ENCODE peak calls at places on chromosomes 4 and X, in nine cellular contexts. Y is tibial artery, Z is body of pancreas, E is H9, W is SJSA1, Q is iPS DF 6.9, D is ovary, S is IMR-90, X is upper lobe of right lung. T is an unnamed sample.

GRCh38 chr4:72467633-72468032 is 101.4 kb downstream of the ADAMTS3 start:
- DNase-seq in Y (no peak), Z (no peak), E (no peak), W (no peak), Q (no peak), D (no peak), S (no peak), X (no peak), T (no peak)

GRCh38 chr4:56506110-56506705 is 617 bp downstream of the ARL9 start:
- DNase-seq in Y (no peak), Z (no peak), E (peak; percentile 45), W (peak; percentile 27), Q (no peak), D (peak; percentile 17), S (no peak), X (no peak), T (no peak)

GRCh38 chr4:151475338-151475737 is 66.4 kb downstream of the FHIP1A start:
- DNase-seq in Y (no peak), Z (no peak), E (no peak), W (no peak), Q (no peak), D (no peak), S (no peak), X (no peak), T (no peak)

GRCh38 chrX:17361620-17362019 is 13.4 kb upstream of the NHS start:
- DNase-seq in Y (no peak), Z (no peak), E (peak; percentile 63), W (no peak), Q (no peak), D (no peak), S (no peak), X (no peak), T (no peak)

GRCh38 chr4:75494563-75494962 is 19.6 kb downstream of the RCHY1 start:
- DNase-seq in Y (no peak), Z (no peak), E (no peak), W (no peak), Q (no peak), D (no peak), S (peak; percentile 84), X (no peak), T (no peak)

GRCh38 chr4:63218837-63219236 is 1190.4 kb downstream of the TECRL start:
- DNase-seq in Y (no peak), Z (no peak), E (peak; percentile 60), W (no peak), Q (no peak), D (no peak), S (no peak), X (no peak), T (no peak)

GRCh38 chrX:69538321-69538876 is 34.3 kb downstream of the NALF2 start:
- DNase-seq in Y (peak; percentile 73), Z (peak; percentile 78), E (peak; percentile 65), W (peak; percentile 10), Q (peak; percentile 31), D (peak; percentile 83), S (peak; percentile 16), X (peak; percentile 87), T (no peak)

GRCh38 chrX:123822965-123823364 is 36.9 kb upstream of the XIAP start:
- DNase-seq in Y (no peak), Z (no peak), E (no peak), W (no peak), Q (no peak), D (no peak), S (no peak), X (no peak), T (no peak)

GRCh38 chrX:19350831-19351447 is 7.2 kb downstream of the PDHA1 start:
- DNase-seq in Y (no peak), Z (no peak), E (no peak), W (no peak), Q (no peak), D (no peak), S (no peak), X (no peak), T (no peak)

GRCh38 chrX:74351760-74352159 is 47.8 kb downstream of the ZCCHC13 start:
- DNase-seq in Y (no peak), Z (no peak), E (no peak), W (peak; percentile 64), Q (no peak), D (no peak), S (peak; percentile 13), X (no peak), T (no peak)

GRCh38 chr4:165403667-165404066 is 24.9 kb downstream of the CPE start:
- DNase-seq in Y (no peak), Z (no peak), E (peak; percentile 36), W (no peak), Q (no peak), D (no peak), S (no peak), X (no peak), T (no peak)

GRCh38 chrX:154600962-154601374 is 16.0 kb downstream of the CTAG1A start:
- DNase-seq in Y (no peak), Z (no peak), E (no peak), W (no peak), Q (no peak), D (no peak), S (no peak), X (no peak), T (peak; percentile 80)

GRCh38 chr4:3654036-3654807 is 112.0 kb upstream of the ADRA2C start:
- DNase-seq in Y (no peak), Z (no peak), E (no peak), W (no peak), Q (no peak), D (no peak), S (no peak), X (no peak), T (no peak)

GRCh38 chr4:3657917-3658913 is 108.0 kb upstream of the ADRA2C start:
- DNase-seq in Y (peak; percentile 97), Z (peak; percentile 25), E (no peak), W (peak; percentile 60), Q (no peak), D (no peak), S (peak; percentile 90), X (no peak), T (no peak)

GRCh38 chr4:3656441-3657376 is 109.5 kb upstream of the ADRA2C start:
- DNase-seq in Y (no peak), Z (no peak), E (no peak), W (no peak), Q (no peak), D (no peak), S (no peak), X (no peak), T (no peak)

GRCh38 chr4:3652586-3652985 is 113.6 kb upstream of the ADRA2C start:
- DNase-seq in Y (no peak), Z (no peak), E (no peak), W (no peak), Q (no peak), D (no peak), S (no peak), X (no peak), T (no peak)

DNA sequence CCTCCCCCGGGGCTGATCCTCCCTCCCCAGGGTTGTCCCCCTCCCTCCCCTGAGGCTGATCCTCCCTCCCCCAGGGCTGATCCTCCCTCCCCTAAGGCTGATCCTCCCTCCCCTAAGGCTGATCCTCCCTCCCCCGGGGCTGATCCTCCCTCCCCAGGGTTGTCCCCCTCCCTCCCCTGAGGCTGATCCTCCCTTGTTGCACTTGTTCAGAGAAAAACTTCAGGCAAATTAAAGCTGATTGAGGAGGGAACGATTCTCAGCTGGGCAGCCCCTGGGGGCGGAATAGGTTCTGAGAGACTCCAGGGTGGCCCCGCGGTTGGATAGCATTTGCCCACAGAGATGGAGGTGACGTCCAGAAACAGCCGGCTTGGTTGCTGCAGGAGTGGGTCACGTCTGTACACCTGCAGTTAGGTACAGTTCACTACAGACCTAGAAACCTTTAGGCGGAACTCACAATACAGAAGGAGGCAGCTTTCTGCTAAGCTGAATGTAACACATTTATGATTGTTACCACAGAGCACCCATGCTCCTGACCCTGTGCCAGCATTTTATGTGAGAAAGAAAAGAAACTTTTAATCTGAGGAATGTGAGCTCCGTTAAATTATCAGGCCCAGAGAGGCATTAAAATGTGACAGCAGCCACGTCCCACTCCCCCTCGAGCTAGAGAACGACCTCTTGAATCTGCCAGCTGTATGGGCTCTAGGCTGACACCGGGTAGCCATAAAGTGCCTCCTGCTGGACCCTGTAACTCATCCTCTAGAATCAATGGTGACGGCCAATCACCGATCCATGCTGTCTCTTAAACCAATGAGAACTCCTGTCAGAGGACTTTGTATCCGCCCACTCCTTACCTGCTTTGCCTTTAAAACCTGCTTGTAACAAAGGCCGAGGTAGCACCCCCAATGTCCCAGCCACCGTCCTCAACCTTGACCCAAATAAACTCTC is 110.4 kb upstream of the ADRA2C start:
- DNase-seq in Y (no peak), Z (no peak), E (peak; percentile 57), W (no peak), Q (no peak), D (no peak), S (no peak), X (no peak), T (no peak)
- H3K4me1 ChIP-seq in Y (peaks cover 24% of the 10 kb centered on the region), Z (no peaks in the 10 kb centered on the region), E (peaks cover 2% of the 10 kb centered on the region), W (peaks cover 18% of the 10 kb centered on the region), Q (peaks cover 4% of the 10 kb centered on the region), D (no peaks in the 10 kb centered on the region), S (peaks cover 8% of the 10 kb centered on the region), X (no peaks in the 10 kb centered on the region), T (no peaks in the 10 kb centered on the region)

DNA sequence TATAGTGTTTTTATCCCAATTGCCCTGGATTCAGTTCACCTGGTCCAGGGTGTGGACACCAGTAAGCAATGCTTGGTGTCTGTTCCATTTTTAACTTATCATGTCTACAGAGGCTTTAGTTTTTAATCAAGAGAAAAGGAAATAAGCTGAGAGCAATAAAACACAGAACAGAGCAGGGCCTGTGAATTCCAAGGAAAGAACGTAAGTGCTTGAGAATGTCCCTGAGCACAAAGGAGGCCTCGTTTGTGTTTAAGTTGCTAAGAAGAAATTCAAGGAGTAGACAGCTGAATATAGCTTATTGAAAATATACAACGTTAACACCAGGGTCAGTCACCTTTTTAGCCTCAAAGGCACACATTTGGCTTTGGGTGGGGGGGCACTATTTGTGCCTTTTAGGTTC is 191.2 kb downstream of the GPC3 start:
- DNase-seq in Y (no peak), Z (no peak), E (no peak), W (no peak), Q (no peak), D (no peak), S (no peak), X (no peak), T (no peak)
- H3K27ac ChIP-seq in Y (no peak overlapping the region), Z (no peak overlapping the region), E (no peak overlapping the region), W (no peak overlapping the region), Q (no peak overlapping the region), D (no peak overlapping the region), S (no peak overlapping the region), X (no peak overlapping the region), T (no peak overlapping the region)

DNA sequence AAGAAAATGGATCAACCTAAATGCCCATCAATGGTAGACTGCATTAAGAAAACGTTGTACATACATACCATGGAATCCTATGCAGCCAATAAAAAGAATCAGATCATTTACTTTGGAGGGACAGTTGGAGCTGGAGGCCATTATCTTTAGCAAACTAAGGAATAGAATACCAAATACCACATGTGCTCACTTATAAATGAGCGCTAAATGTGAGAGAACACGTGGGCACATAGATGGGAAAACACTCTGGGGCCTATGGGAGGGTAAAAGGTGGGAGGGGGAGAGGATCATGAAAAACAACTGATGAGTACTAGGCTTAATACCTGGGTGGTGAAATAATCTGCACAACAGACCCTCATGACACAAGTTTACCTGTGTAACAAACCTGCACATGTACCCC is 1729.9 kb upstream of the PCDH10 start:
- DNase-seq in Y (no peak), Z (no peak), E (no peak), W (no peak), Q (no peak), D (no peak), S (no peak), X (no peak), T (no peak)
- H3K4me1 ChIP-seq in Y (no peaks in the 10 kb centered on the region), Z (no peaks in the 10 kb centered on the region), E (no peaks in the 10 kb centered on the region), W (no peaks in the 10 kb centered on the region), Q (no peaks in the 10 kb centered on the region), D (no peaks in the 10 kb centered on the region), S (no peaks in the 10 kb centered on the region), X (no peaks in the 10 kb centered on the region), T (no peaks in the 10 kb centered on the region)

GRCh38 chr4:182189107-182189878 is 53.9 kb upstream of the TENM3 start:
- DNase-seq in Y (no peak), Z (no peak), E (no peak), W (peak; percentile 86), Q (no peak), D (no peak), S (peak; percentile 94), X (no peak), T (no peak)
- H3K27ac ChIP-seq in Y (no peak overlapping the region), Z (no peak overlapping the region), E (no peak overlapping the region), W (peak overlapping the region; percentile 64), Q (no peak overlapping the region), D (no peak overlapping the region), S (no peak overlapping the region), X (no peak overlapping the region), T (no peak overlapping the region)